ENCODE peak calls at places on chromosome 6, in seven cellular contexts. One of them, this sample, is unnamed.

GRCh38 chr6:30687659-30688431 is 1.4 kb upstream of the PPP1R18 start:
- DNase-seq in stimulated activated naive B cell treated with anti-CD40 and anti-IgM and Interleukin-4, amounts not matched to agents 10 μg/mL and 1 μg/mL and 100 μg/mL, for 72 hours: no peak
- DNase-seq in HTR-8/SVneo: no peak
- DNase-seq in stimulated activated CD8-positive, alpha-beta memory T cell treated with anti-CD3 and anti-CD28 coated beads, Interleukin-2, amount 100 ng/mL, for 48 hours: no peak
- DNase-seq in AG10803: peak; percentile 67
- DNase-seq in thoracic aorta: no peak
- DNase-seq in IMR-90: peak; percentile 47
- DNase-seq in this sample: no peak

GRCh38 chr6:65155083-65155482 is 551.9 kb downstream of the EYS start:
- DNase-seq in stimulated activated naive B cell treated with anti-CD40 and anti-IgM and Interleukin-4, amounts not matched to agents 10 μg/mL and 1 μg/mL and 100 μg/mL, for 72 hours: no peak
- DNase-seq in HTR-8/SVneo: no peak
- DNase-seq in stimulated activated CD8-positive, alpha-beta memory T cell treated with anti-CD3 and anti-CD28 coated beads, Interleukin-2, amount 100 ng/mL, for 48 hours: no peak
- DNase-seq in AG10803: no peak
- DNase-seq in thoracic aorta: no peak
- DNase-seq in IMR-90: no peak
- DNase-seq in this sample: no peak

GRCh38 chr6:11921017-11921438 is 91.1 kb upstream of the HIVEP1 start:
- DNase-seq in stimulated activated naive B cell treated with anti-CD40 and anti-IgM and Interleukin-4, amounts not matched to agents 10 μg/mL and 1 μg/mL and 100 μg/mL, for 72 hours: no peak
- DNase-seq in HTR-8/SVneo: peak; percentile 81
- DNase-seq in stimulated activated CD8-positive, alpha-beta memory T cell treated with anti-CD3 and anti-CD28 coated beads, Interleukin-2, amount 100 ng/mL, for 48 hours: no peak
- DNase-seq in AG10803: peak; percentile 93
- DNase-seq in thoracic aorta: peak; percentile 33
- DNase-seq in IMR-90: peak; percentile 95
- DNase-seq in this sample: peak; percentile 66

GRCh38 chr6:35092362-35093117 is 48.6 kb downstream of the TCP11 start:
- DNase-seq in stimulated activated naive B cell treated with anti-CD40 and anti-IgM and Interleukin-4, amounts not matched to agents 10 μg/mL and 1 μg/mL and 100 μg/mL, for 72 hours: no peak
- DNase-seq in HTR-8/SVneo: no peak
- DNase-seq in stimulated activated CD8-positive, alpha-beta memory T cell treated with anti-CD3 and anti-CD28 coated beads, Interleukin-2, amount 100 ng/mL, for 48 hours: no peak
- DNase-seq in AG10803: peak; percentile 92
- DNase-seq in thoracic aorta: no peak
- DNase-seq in IMR-90: peak; percentile 79
- DNase-seq in this sample: peak; percentile 24

GRCh38 chr6:14320342-14320741 is 202.8 kb downstream of the CD83 start:
- DNase-seq in stimulated activated naive B cell treated with anti-CD40 and anti-IgM and Interleukin-4, amounts not matched to agents 10 μg/mL and 1 μg/mL and 100 μg/mL, for 72 hours: no peak
- DNase-seq in HTR-8/SVneo: no peak
- DNase-seq in stimulated activated CD8-positive, alpha-beta memory T cell treated with anti-CD3 and anti-CD28 coated beads, Interleukin-2, amount 100 ng/mL, for 48 hours: no peak
- DNase-seq in AG10803: no peak
- DNase-seq in thoracic aorta: no peak
- DNase-seq in IMR-90: no peak
- DNase-seq in this sample: no peak

GRCh38 chr6:25312703-25313102 is 33.5 kb downstream of the CARMIL1 start:
- DNase-seq in stimulated activated naive B cell treated with anti-CD40 and anti-IgM and Interleukin-4, amounts not matched to agents 10 μg/mL and 1 μg/mL and 100 μg/mL, for 72 hours: no peak
- DNase-seq in HTR-8/SVneo: peak; percentile 36
- DNase-seq in stimulated activated CD8-positive, alpha-beta memory T cell treated with anti-CD3 and anti-CD28 coated beads, Interleukin-2, amount 100 ng/mL, for 48 hours: no peak
- DNase-seq in AG10803: peak; percentile 77
- DNase-seq in thoracic aorta: no peak
- DNase-seq in IMR-90: peak; percentile 59
- DNase-seq in this sample: no peak

GRCh38 chr6:139336994-139337393 is 37.5 kb downstream of the CITED2 start:
- DNase-seq in stimulated activated naive B cell treated with anti-CD40 and anti-IgM and Interleukin-4, amounts not matched to agents 10 μg/mL and 1 μg/mL and 100 μg/mL, for 72 hours: no peak
- DNase-seq in HTR-8/SVneo: no peak
- DNase-seq in stimulated activated CD8-positive, alpha-beta memory T cell treated with anti-CD3 and anti-CD28 coated beads, Interleukin-2, amount 100 ng/mL, for 48 hours: no peak
- DNase-seq in AG10803: no peak
- DNase-seq in thoracic aorta: no peak
- DNase-seq in IMR-90: no peak
- DNase-seq in this sample: no peak

GRCh38 chr6:118859517-118860064 is 34.4 kb upstream of the ASF1A start:
- DNase-seq in stimulated activated naive B cell treated with anti-CD40 and anti-IgM and Interleukin-4, amounts not matched to agents 10 μg/mL and 1 μg/mL and 100 μg/mL, for 72 hours: no peak
- DNase-seq in HTR-8/SVneo: no peak
- DNase-seq in stimulated activated CD8-positive, alpha-beta memory T cell treated with anti-CD3 and anti-CD28 coated beads, Interleukin-2, amount 100 ng/mL, for 48 hours: no peak
- DNase-seq in AG10803: no peak
- DNase-seq in thoracic aorta: no peak
- DNase-seq in IMR-90: no peak
- DNase-seq in this sample: no peak

GRCh38 chr6:52543729-52544324 is 33.0 kb downstream of the TRAM2 start:
- DNase-seq in stimulated activated naive B cell treated with anti-CD40 and anti-IgM and Interleukin-4, amounts not matched to agents 10 μg/mL and 1 μg/mL and 100 μg/mL, for 72 hours: no peak
- DNase-seq in HTR-8/SVneo: peak; percentile 46
- DNase-seq in stimulated activated CD8-positive, alpha-beta memory T cell treated with anti-CD3 and anti-CD28 coated beads, Interleukin-2, amount 100 ng/mL, for 48 hours: no peak
- DNase-seq in AG10803: peak; percentile 71
- DNase-seq in thoracic aorta: no peak
- DNase-seq in IMR-90: peak; percentile 55
- DNase-seq in this sample: no peak

GRCh38 chr6:41683460-41684310 is 45.4 kb downstream of the MDFI start:
- DNase-seq in stimulated activated naive B cell treated with anti-CD40 and anti-IgM and Interleukin-4, amounts not matched to agents 10 μg/mL and 1 μg/mL and 100 μg/mL, for 72 hours: peak; percentile 68
- DNase-seq in HTR-8/SVneo: peak; percentile 86
- DNase-seq in stimulated activated CD8-positive, alpha-beta memory T cell treated with anti-CD3 and anti-CD28 coated beads, Interleukin-2, amount 100 ng/mL, for 48 hours: peak; percentile 69
- DNase-seq in AG10803: peak; percentile 60
- DNase-seq in thoracic aorta: peak; percentile 34
- DNase-seq in IMR-90: peak; percentile 51
- DNase-seq in this sample: no peak

GRCh38 chr6:38508894-38509293 is 130.8 kb downstream of the BTBD9 start:
- DNase-seq in stimulated activated naive B cell treated with anti-CD40 and anti-IgM and Interleukin-4, amounts not matched to agents 10 μg/mL and 1 μg/mL and 100 μg/mL, for 72 hours: no peak
- DNase-seq in HTR-8/SVneo: no peak
- DNase-seq in stimulated activated CD8-positive, alpha-beta memory T cell treated with anti-CD3 and anti-CD28 coated beads, Interleukin-2, amount 100 ng/mL, for 48 hours: no peak
- DNase-seq in AG10803: peak; percentile 14
- DNase-seq in thoracic aorta: no peak
- DNase-seq in IMR-90: peak; percentile 79
- DNase-seq in this sample: peak; percentile 37

GRCh38 chr6:28542440-28543293 is 17.0 kb downstream of the GPX5 start:
- DNase-seq in stimulated activated naive B cell treated with anti-CD40 and anti-IgM and Interleukin-4, amounts not matched to agents 10 μg/mL and 1 μg/mL and 100 μg/mL, for 72 hours: peak; percentile 26
- DNase-seq in HTR-8/SVneo: peak; percentile 80
- DNase-seq in stimulated activated CD8-positive, alpha-beta memory T cell treated with anti-CD3 and anti-CD28 coated beads, Interleukin-2, amount 100 ng/mL, for 48 hours: peak; percentile 32
- DNase-seq in AG10803: peak; percentile 82
- DNase-seq in thoracic aorta: no peak
- DNase-seq in IMR-90: peak; percentile 91
- DNase-seq in this sample: peak; percentile 51

GRCh38 chr6:30854641-30855040 is 29.7 kb upstream of the DDR1 start:
- DNase-seq in stimulated activated naive B cell treated with anti-CD40 and anti-IgM and Interleukin-4, amounts not matched to agents 10 μg/mL and 1 μg/mL and 100 μg/mL, for 72 hours: no peak
- DNase-seq in HTR-8/SVneo: no peak
- DNase-seq in stimulated activated CD8-positive, alpha-beta memory T cell treated with anti-CD3 and anti-CD28 coated beads, Interleukin-2, amount 100 ng/mL, for 48 hours: no peak
- DNase-seq in AG10803: no peak
- DNase-seq in thoracic aorta: no peak
- DNase-seq in IMR-90: no peak
- DNase-seq in this sample: no peak

GRCh38 chr6:112571886-112572285 is 224.8 kb downstream of the RFPL4B start:
- DNase-seq in stimulated activated naive B cell treated with anti-CD40 and anti-IgM and Interleukin-4, amounts not matched to agents 10 μg/mL and 1 μg/mL and 100 μg/mL, for 72 hours: no peak
- DNase-seq in HTR-8/SVneo: no peak
- DNase-seq in stimulated activated CD8-positive, alpha-beta memory T cell treated with anti-CD3 and anti-CD28 coated beads, Interleukin-2, amount 100 ng/mL, for 48 hours: no peak
- DNase-seq in AG10803: peak; percentile 90
- DNase-seq in thoracic aorta: no peak
- DNase-seq in IMR-90: peak; percentile 84
- DNase-seq in this sample: peak; percentile 43

GRCh38 chr6:113122060-113122459 is 735.1 kb upstream of the MARCKS start:
- DNase-seq in stimulated activated naive B cell treated with anti-CD40 and anti-IgM and Interleukin-4, amounts not matched to agents 10 μg/mL and 1 μg/mL and 100 μg/mL, for 72 hours: no peak
- DNase-seq in HTR-8/SVneo: peak; percentile 50
- DNase-seq in stimulated activated CD8-positive, alpha-beta memory T cell treated with anti-CD3 and anti-CD28 coated beads, Interleukin-2, amount 100 ng/mL, for 48 hours: no peak
- DNase-seq in AG10803: peak; percentile 93
- DNase-seq in thoracic aorta: no peak
- DNase-seq in IMR-90: peak; percentile 87
- DNase-seq in this sample: no peak

GRCh38 chr6:71332012-71332411 is 43.4 kb downstream of the OGFRL1 start:
- DNase-seq in stimulated activated naive B cell treated with anti-CD40 and anti-IgM and Interleukin-4, amounts not matched to agents 10 μg/mL and 1 μg/mL and 100 μg/mL, for 72 hours: no peak
- DNase-seq in HTR-8/SVneo: no peak
- DNase-seq in stimulated activated CD8-positive, alpha-beta memory T cell treated with anti-CD3 and anti-CD28 coated beads, Interleukin-2, amount 100 ng/mL, for 48 hours: no peak
- DNase-seq in AG10803: no peak
- DNase-seq in thoracic aorta: no peak
- DNase-seq in IMR-90: peak; percentile 49
- DNase-seq in this sample: no peak

GRCh38 chr6:19715166-19715558 is 122.0 kb upstream of the ID4 start:
- DNase-seq in stimulated activated naive B cell treated with anti-CD40 and anti-IgM and Interleukin-4, amounts not matched to agents 10 μg/mL and 1 μg/mL and 100 μg/mL, for 72 hours: no peak
- DNase-seq in HTR-8/SVneo: no peak
- DNase-seq in stimulated activated CD8-positive, alpha-beta memory T cell treated with anti-CD3 and anti-CD28 coated beads, Interleukin-2, amount 100 ng/mL, for 48 hours: no peak
- DNase-seq in AG10803: no peak
- DNase-seq in thoracic aorta: no peak
- DNase-seq in IMR-90: no peak
- DNase-seq in this sample: no peak

GRCh38 chr6:139135578-139136545 is 982 bp downstream of the HECA start:
- DNase-seq in stimulated activated naive B cell treated with anti-CD40 and anti-IgM and Interleukin-4, amounts not matched to agents 10 μg/mL and 1 μg/mL and 100 μg/mL, for 72 hours: peak; percentile 46
- DNase-seq in HTR-8/SVneo: no peak
- DNase-seq in stimulated activated CD8-positive, alpha-beta memory T cell treated with anti-CD3 and anti-CD28 coated beads, Interleukin-2, amount 100 ng/mL, for 48 hours: peak; percentile 47
- DNase-seq in AG10803: no peak
- DNase-seq in thoracic aorta: no peak
- DNase-seq in IMR-90: peak; percentile 11
- DNase-seq in this sample: no peak

GRCh38 chr6:125957845-125958244 is 1.3 kb downstream of the HINT3 start:
- DNase-seq in stimulated activated naive B cell treated with anti-CD40 and anti-IgM and Interleukin-4, amounts not matched to agents 10 μg/mL and 1 μg/mL and 100 μg/mL, for 72 hours: no peak
- DNase-seq in HTR-8/SVneo: peak; percentile 27
- DNase-seq in stimulated activated CD8-positive, alpha-beta memory T cell treated with anti-CD3 and anti-CD28 coated beads, Interleukin-2, amount 100 ng/mL, for 48 hours: no peak
- DNase-seq in AG10803: peak; percentile 58
- DNase-seq in thoracic aorta: no peak
- DNase-seq in IMR-90: peak; percentile 65
- DNase-seq in this sample: no peak

GRCh38 chr6:55798571-55798970 is 76.8 kb downstream of the BMP5 start:
- DNase-seq in stimulated activated naive B cell treated with anti-CD40 and anti-IgM and Interleukin-4, amounts not matched to agents 10 μg/mL and 1 μg/mL and 100 μg/mL, for 72 hours: no peak
- DNase-seq in HTR-8/SVneo: no peak
- DNase-seq in stimulated activated CD8-positive, alpha-beta memory T cell treated with anti-CD3 and anti-CD28 coated beads, Interleukin-2, amount 100 ng/mL, for 48 hours: no peak
- DNase-seq in AG10803: no peak
- DNase-seq in thoracic aorta: no peak
- DNase-seq in IMR-90: no peak
- DNase-seq in this sample: no peak

GRCh38 chr6:167968091-167968490 is 29.4 kb upstream of the KIF25 start:
- DNase-seq in stimulated activated naive B cell treated with anti-CD40 and anti-IgM and Interleukin-4, amounts not matched to agents 10 μg/mL and 1 μg/mL and 100 μg/mL, for 72 hours: no peak
- DNase-seq in HTR-8/SVneo: no peak
- DNase-seq in stimulated activated CD8-positive, alpha-beta memory T cell treated with anti-CD3 and anti-CD28 coated beads, Interleukin-2, amount 100 ng/mL, for 48 hours: peak; percentile 20
- DNase-seq in AG10803: no peak
- DNase-seq in thoracic aorta: no peak
- DNase-seq in IMR-90: no peak
- DNase-seq in this sample: no peak